ENCODE peak calls at places on chromosomes 5 and 9, in five cellular contexts. B is transverse colon, Q is NCI-H2171, K is ovary, E is neuronal stem cell. T is an unnamed sample.
A peak's percentile ranks its signal among the peaks of the same experiment; 100 is the strongest.

GRCh38 chr9:134491436-134491835 is 150.2 kb upstream of the COL5A1 start:
- DNase-seq in Q (no peak), E (no peak), K (no peak), B (no peak), T (no peak)

GRCh38 chr9:21543187-21543586 is 61.1 kb upstream of the IFNE start:
- DNase-seq in E (no peak), Q (no peak), B (no peak), K (no peak), T (no peak)

GRCh38 chr5:2169862-2170820 is 287.4 kb upstream of the IRX4 start:
- DNase-seq in Q (no peak), B (no peak), K (no peak), E (no peak), T (no peak)

GRCh38 chr5:39063037-39063436 is 11.2 kb downstream of the RICTOR start:
- DNase-seq in K (no peak), E (no peak), B (no peak), Q (no peak), T (no peak)

GRCh38 chr5:90968319-90968718 is 409.7 kb downstream of the ADGRV1 start:
- DNase-seq in K (no peak), B (no peak), Q (no peak), E (no peak), T (no peak)

GRCh38 chr5:33409435-33410146 is 31.2 kb upstream of the TARS1 start:
- DNase-seq in E (no peak), Q (no peak), K (no peak), B (peak; percentile 57), T (no peak)

GRCh38 chr9:111399772-111400563 is 69.9 kb upstream of the OR2K2 start:
- DNase-seq in B (peak; percentile 22), E (no peak), Q (no peak), K (no peak), T (no peak)

GRCh38 chr9:96245399-96245798 is 56.6 kb downstream of the HSD17B3 start:
- DNase-seq in E (no peak), K (no peak), Q (no peak), B (no peak), T (no peak)

GRCh38 chr5:136629125-136629790 is 263.9 kb upstream of the TRPC7 start:
- DNase-seq in E (no peak), B (no peak), Q (no peak), K (no peak), T (no peak)

GRCh38 chr9:137385061-137385655 is 37.8 kb downstream of the EXD3 start:
- DNase-seq in E (no peak), Q (no peak), B (no peak), K (peak; percentile 15), T (no peak)

GRCh38 chr9:73741316-73741715 is 589.7 kb downstream of the ANXA1 start:
- DNase-seq in E (no peak), K (no peak), B (no peak), Q (no peak), T (no peak)

GRCh38 chr9:16505159-16505558 is 365.3 kb downstream of the BNC2 start:
- DNase-seq in E (no peak), Q (no peak), B (no peak), K (no peak), T (no peak)

GRCh38 chr9:134391319-134392231 is 65.3 kb downstream of the RXRA start:
- DNase-seq in E (no peak), Q (no peak), K (no peak), B (peak; percentile 54), T (no peak)

GRCh38 chr9:137974746-137975526 is 97.4 kb downstream of the CACNA1B start:
- DNase-seq in K (no peak), B (no peak), E (no peak), Q (no peak), T (no peak)

GRCh38 chr5:124061663-124062062 is 549.7 kb downstream of the CSNK1G3 start:
- DNase-seq in B (peak; percentile 16), E (no peak), Q (peak; percentile 56), K (peak; percentile 23), T (peak; percentile 70)

GRCh38 chr5:15948225-15948624 is 231.4 kb downstream of the MARCHF11 start:
- DNase-seq in B (no peak), E (no peak), Q (no peak), K (no peak), T (no peak)

GRCh38 chr9:129351058-129351641 is 173.1 kb upstream of the IER5L start:
- DNase-seq in K (peak; percentile 70), Q (no peak), E (peak; percentile 67), B (no peak), T (no peak)

GRCh38 chr5:83471405-83472212 is at the start of gene VCAN:
- DNase-seq in B (peak; percentile 25), K (no peak), Q (no peak), E (peak; percentile 67), T (no peak)

GRCh38 chr5:71873202-71873601 is 154.1 kb downstream of the CARTPT start:
- DNase-seq in K (no peak), E (no peak), Q (peak; percentile 74), B (no peak), T (peak; percentile 87)

GRCh38 chr5:11851402-11851801 is 52.8 kb downstream of the CTNND2 start:
- DNase-seq in E (no peak), K (no peak), Q (no peak), B (no peak), T (no peak)

GRCh38 chr5:178279723-178280438 is 47.3 kb upstream of the PHYKPL start:
- DNase-seq in K (peak; percentile 78), B (peak; percentile 87), Q (no peak), E (peak; percentile 81), T (peak; percentile 19)

GRCh38 chr5:149322518-149322917 is 22.8 kb upstream of the GRPEL2 start:
- DNase-seq in K (no peak), Q (no peak), B (peak; percentile 82), E (no peak), T (no peak)

GRCh38 chr5:59485104-59485503 is 408.4 kb downstream of the PDE4D start:
- DNase-seq in K (no peak), B (no peak), E (no peak), Q (no peak), T (peak; percentile 68)

GRCh38 chr5:4083591-4084337 is 488.1 kb downstream of the IRX1 start:
- DNase-seq in E (no peak), Q (no peak), B (no peak), K (no peak), T (no peak)

GRCh38 chr5:86862093-86862492 is 244.4 kb downstream of the COX7C start:
- DNase-seq in B (no peak), Q (no peak), E (no peak), K (no peak), T (no peak)

GRCh38 chr9:91433180-91433579 is 9.5 kb upstream of the NFIL3 start:
- DNase-seq in Q (no peak), B (no peak), E (no peak), K (no peak), T (no peak)

GRCh38 chr5:124461110-124461509 is 285.3 kb downstream of the ZNF608 start:
- DNase-seq in K (no peak), Q (no peak), E (no peak), B (no peak), T (no peak)

GRCh38 chr9:134411451-134412297 is 85.4 kb downstream of the RXRA start:
- DNase-seq in E (no peak), B (no peak), K (no peak), Q (no peak), T (no peak)

GRCh38 chr5:28542968-28543367 is 1504.6 kb upstream of the CDH9 start:
- DNase-seq in Q (no peak), K (no peak), B (no peak), E (no peak), T (no peak)

GRCh38 chr5:103918668-103919367 is 356.2 kb upstream of the NUDT12 start:
- DNase-seq in Q (no peak), K (no peak), E (peak; percentile 72), B (no peak), T (no peak)

GRCh38 chr5:19891658-19892057 is 96.3 kb downstream of the CDH18 start:
- DNase-seq in E (no peak), K (no peak), B (no peak), Q (no peak), T (no peak)

GRCh38 chr9:127919253-127919815 is 2.5 kb upstream of the ST6GALNAC4 start:
- DNase-seq in E (no peak), B (peak; percentile 86), K (peak; percentile 73), Q (no peak), T (no peak)